ENCODE peak calls at places on chromosomes 11 and 22, in six cellular contexts. P is hepatocyte, T is IMR-90, F is fibroblast of mammary gland, X is cardiac fibroblast, Q is choroid plexus epithelial cell. M is an unnamed sample.

GRCh38 chr11:131910491-131911387 is 540.3 kb downstream of the NTM start:
- DNase-seq in X (peak; percentile 69), F (peak; percentile 38), T (peak; percentile 43), P (peak; percentile 23), Q (peak; percentile 59), M (peak; percentile 55)

GRCh38 chr11:6586434-6587359 is 16.7 kb downstream of the RRP8 start:
- DNase-seq in X (no peak), T (no peak), P (peak; percentile 47), Q (no peak), F (no peak), M (no peak)

GRCh38 chr11:57942808-57943207 is 80.9 kb upstream of the OR9Q1 start:
- DNase-seq in P (no peak), F (no peak), T (no peak), Q (no peak), X (no peak), M (peak; percentile 71)

GRCh38 chr11:92948116-92948515 is 21.3 kb upstream of the MTNR1B start:
- DNase-seq in Q (no peak), X (no peak), T (no peak), P (peak; percentile 57), F (no peak), M (no peak)

GRCh38 chr11:77250881-77251640 is 50.4 kb downstream of the GDPD4 start:
- DNase-seq in T (peak; percentile 85), F (peak; percentile 82), X (peak; percentile 77), Q (peak; percentile 43), P (no peak), M (peak; percentile 87)

GRCh38 chr11:122127020-122127419 is 11.0 kb upstream of the BLID start:
- DNase-seq in F (no peak), X (no peak), P (no peak), T (no peak), Q (no peak), M (no peak)

GRCh38 chr11:68039526-68040086 is 781 bp downstream of the TCIRG1 start:
- DNase-seq in X (no peak), P (no peak), F (no peak), Q (no peak), T (no peak), M (no peak)

GRCh38 chr22:30408388-30409101 is 11.7 kb downstream of the SEC14L2 start:
- DNase-seq in F (peak; percentile 78), P (no peak), X (peak; percentile 72), Q (peak; percentile 39), T (peak; percentile 65), M (peak; percentile 77)

GRCh38 chr22:44464000-44464399 is 34.0 kb downstream of the RTL6 start:
- DNase-seq in T (no peak), P (no peak), F (no peak), Q (no peak), X (no peak), M (peak; percentile 24)

GRCh38 chr22:32444068-32444467 is 20.2 kb downstream of the BPIFC start:
- DNase-seq in T (no peak), Q (peak; percentile 23), X (no peak), F (peak; percentile 2), P (peak; percentile 34), M (peak; percentile 66)

GRCh38 chr11:11148104-11148509 is 204.9 kb downstream of the CSNK2A3 start:
- DNase-seq in P (peak; percentile 87), Q (peak; percentile 87), T (peak; percentile 74), X (peak; percentile 88), F (peak; percentile 89), M (peak; percentile 62)

GRCh38 chr11:117923773-117924172 is 5.4 kb downstream of the TMPRSS13 start:
- DNase-seq in F (no peak), Q (peak; percentile 9), X (no peak), P (no peak), T (no peak), M (no peak)
- TF ChIP-seq CTCF in F (no peak), Q (peak; percentile 14), X (no peak), P (no peak), T (no peak), M (no peak)

GRCh38 chr11:119052163-119052814 is 4.7 kb downstream of the HYOU1 start:
- DNase-seq in Q (no peak), F (no peak), T (no peak), X (no peak), P (no peak), M (peak; percentile 55)
- H3K4me3 ChIP-seq in Q (no peak overlapping the region), F (no peak overlapping the region), T (no peak overlapping the region), X (no peak overlapping the region), P (no peak overlapping the region), M (no peak overlapping the region)

GRCh38 chr11:69595805-69596665 is 44.9 kb upstream of the CCND1 start:
- DNase-seq in Q (no peak), F (no peak), T (no peak), X (no peak), P (no peak), M (no peak)

GRCh38 chr11:69601346-69601975 is 39.5 kb upstream of the CCND1 start:
- DNase-seq in Q (no peak), P (peak; percentile 46), X (no peak), F (no peak), T (no peak), M (no peak)

GRCh38 chr11:69594481-69594880 is 46.5 kb upstream of the CCND1 start:
- DNase-seq in T (no peak), X (no peak), P (no peak), Q (no peak), F (no peak), M (no peak)

GRCh38 chr11:69599502-69599901 is 41.5 kb upstream of the CCND1 start:
- DNase-seq in Q (peak; percentile 32), X (no peak), P (no peak), F (peak; percentile 6), T (no peak), M (peak; percentile 84)

GRCh38 chr11:69598147-69598546 is 42.8 kb upstream of the CCND1 start:
- DNase-seq in X (peak; percentile 13), F (peak; percentile 14), T (no peak), Q (peak; percentile 9), P (no peak), M (no peak)
- TF ChIP-seq CTCF in X (no peak), F (no peak), T (no peak), Q (peak; percentile 14), P (peak; percentile 5), M (no peak)

GRCh38 chr11:27347361-27347760 is 15.7 kb downstream of the CCDC34 start:
- DNase-seq in F (no peak), P (no peak), Q (no peak), T (no peak), X (no peak), M (no peak)
- H3K4me3 ChIP-seq in F (no peak overlapping the region), P (no peak overlapping the region), Q (no peak overlapping the region), T (no peak overlapping the region), X (no peak overlapping the region), M (no peak overlapping the region)

DNA sequence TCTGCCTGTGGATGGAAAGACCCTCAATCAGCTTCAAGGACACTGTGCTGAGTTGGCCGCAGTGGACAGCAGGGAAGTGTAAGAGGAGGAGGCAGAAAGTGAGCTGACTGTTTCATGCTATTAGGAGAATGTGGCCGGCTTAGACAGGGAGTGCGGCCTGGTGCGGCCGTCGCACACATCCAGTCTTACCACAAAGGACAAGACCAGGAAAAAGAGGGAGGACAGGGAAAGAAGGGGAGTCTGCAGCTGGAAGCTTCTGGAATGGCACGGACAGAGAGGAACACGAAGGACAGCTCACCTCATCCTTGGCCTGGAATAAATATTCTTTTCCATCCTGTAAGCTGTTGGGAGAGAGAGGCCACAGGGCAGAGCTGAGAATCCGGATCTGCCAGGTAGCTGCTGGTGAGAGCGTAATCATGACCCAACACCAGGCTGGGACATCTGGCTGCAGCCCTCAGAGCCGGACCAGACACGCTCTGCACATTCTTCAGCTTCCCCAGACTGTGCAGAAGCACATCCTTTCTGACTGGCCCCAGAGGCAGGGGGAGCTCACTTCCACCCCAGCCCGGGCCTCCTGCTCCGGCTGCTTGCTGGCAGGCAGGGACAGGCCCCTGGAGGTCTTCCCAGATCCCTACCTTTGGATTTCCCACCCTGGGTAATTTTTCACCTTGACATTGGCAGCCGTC is 8.6 kb upstream of the RBM4B start:
- DNase-seq in X (no peak), P (no peak), T (no peak), Q (no peak), F (no peak), M (peak; percentile 96)
- TF ChIP-seq CTCF in X (no peak), P (no peak), T (no peak), Q (no peak), F (no peak), M (no peak)

DNA sequence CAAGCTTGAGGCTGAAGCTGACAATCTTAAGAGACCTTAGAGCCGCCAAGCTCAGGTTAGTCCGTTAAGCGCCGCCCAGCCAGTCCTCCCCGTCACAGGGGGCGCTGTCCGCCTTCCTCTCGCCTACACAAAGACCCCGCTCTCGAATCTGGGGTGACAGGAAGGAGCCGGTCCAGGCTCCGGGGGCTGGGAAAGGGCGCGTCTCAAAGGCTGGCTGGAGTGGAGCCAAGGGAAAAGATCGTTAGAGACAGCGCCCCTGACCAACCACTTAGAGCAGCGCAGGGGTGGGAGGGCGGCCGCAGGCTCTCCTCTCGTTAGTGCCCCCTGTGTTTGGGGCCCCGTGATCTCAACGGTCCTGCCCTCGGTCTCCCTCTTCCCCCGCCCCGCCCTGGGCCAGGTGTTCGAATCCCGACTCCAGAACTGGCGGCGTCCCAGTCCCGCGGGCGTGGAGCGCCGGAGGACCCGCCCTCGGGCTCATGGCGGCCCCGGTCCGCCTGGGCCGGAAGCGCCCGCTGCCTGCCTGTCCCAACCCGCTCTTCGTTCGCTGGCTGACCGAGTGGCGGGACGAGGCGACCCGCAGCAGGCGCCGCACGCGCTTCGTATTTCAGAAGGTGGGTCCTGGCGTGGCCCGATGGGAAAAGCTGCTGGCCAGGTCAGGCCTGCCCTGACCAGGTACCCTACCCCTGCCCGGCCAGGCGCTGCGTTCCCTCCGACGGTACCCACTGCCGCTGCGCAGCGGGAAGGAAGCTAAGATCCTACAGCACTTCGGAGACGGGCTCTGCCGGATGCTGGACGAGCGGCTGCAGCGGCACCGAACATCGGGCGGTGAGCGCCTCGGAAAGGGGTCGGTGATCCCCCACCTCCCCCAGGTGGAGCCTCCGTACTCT is at the start of gene MUS81:
- DNase-seq in T (peak; percentile 97), P (peak; percentile 99), F (peak; percentile 98), X (peak; percentile 99), Q (peak; percentile 99), M (peak; percentile 99)
- H3K4me3 ChIP-seq in T (peak within 1 kb of the TSS; percentile 95), P (peak within 1 kb of the TSS; percentile 96), F (peak within 1 kb of the TSS; percentile 90), X (peak within 1 kb of the TSS; percentile 74), Q (peak within 1 kb of the TSS; percentile 95), M (peak within 1 kb of the TSS; percentile 92)